ENCODE peak calls at places on chromosome 16, in six cellular contexts. One of them, this sample, is unnamed.

GRCh38 chr16:81885976-81886586 is 107.0 kb downstream of the PLCG2 start:
- DNase-seq in BJ: no peak
- DNase-seq in memory B cell: peak
- DNase-seq in ELF-1: peak
- DNase-seq in activated T-cell treated with anti-CD3 and anti-CD28 coated beads for 1 hour: no peak
- DNase-seq in iris pigment epithelial cell: peak
- DNase-seq in this sample: no peak

GRCh38 chr16:18969050-18969854 is 14.5 kb upstream of the TMC7 start:
- DNase-seq in BJ: no peak
- DNase-seq in memory B cell: peak
- DNase-seq in ELF-1: peak
- DNase-seq in activated T-cell treated with anti-CD3 and anti-CD28 coated beads for 1 hour: peak
- DNase-seq in iris pigment epithelial cell: peak
- DNase-seq in this sample: peak

GRCh38 chr16:31086629-31086906 is 2.2 kb downstream of the PRSS53 start:
- DNase-seq in BJ: no peak
- DNase-seq in memory B cell: no peak
- DNase-seq in ELF-1: no peak
- DNase-seq in activated T-cell treated with anti-CD3 and anti-CD28 coated beads for 1 hour: no peak
- DNase-seq in iris pigment epithelial cell: no peak
- DNase-seq in this sample: no peak

GRCh38 chr16:87552772-87553171 is 49.5 kb upstream of the JPH3 start:
- DNase-seq in BJ: no peak
- DNase-seq in memory B cell: no peak
- DNase-seq in ELF-1: no peak
- DNase-seq in activated T-cell treated with anti-CD3 and anti-CD28 coated beads for 1 hour: no peak
- DNase-seq in iris pigment epithelial cell: peak
- DNase-seq in this sample: peak

GRCh38 chr16:89325861-89326471 is 108.5 kb downstream of the ZNF778 start:
- DNase-seq in BJ: peak
- DNase-seq in memory B cell: no peak
- DNase-seq in ELF-1: no peak
- DNase-seq in activated T-cell treated with anti-CD3 and anti-CD28 coated beads for 1 hour: no peak
- DNase-seq in iris pigment epithelial cell: peak
- DNase-seq in this sample: no peak

GRCh38 chr16:81053761-81054160 is 18.1 kb downstream of the ATMIN start:
- DNase-seq in BJ: no peak
- DNase-seq in memory B cell: no peak
- DNase-seq in ELF-1: no peak
- DNase-seq in activated T-cell treated with anti-CD3 and anti-CD28 coated beads for 1 hour: no peak
- DNase-seq in iris pigment epithelial cell: no peak
- DNase-seq in this sample: no peak

GRCh38 chr16:24135624-24136296 is 120.4 kb upstream of the CACNG3 start:
- DNase-seq in BJ: no peak
- DNase-seq in memory B cell: no peak
- DNase-seq in ELF-1: peak
- DNase-seq in activated T-cell treated with anti-CD3 and anti-CD28 coated beads for 1 hour: no peak
- DNase-seq in iris pigment epithelial cell: no peak
- DNase-seq in this sample: no peak

GRCh38 chr16:9966569-9967157 is 215.6 kb downstream of the GRIN2A start:
- DNase-seq in BJ: no peak
- DNase-seq in memory B cell: no peak
- DNase-seq in ELF-1: no peak
- DNase-seq in activated T-cell treated with anti-CD3 and anti-CD28 coated beads for 1 hour: no peak
- DNase-seq in iris pigment epithelial cell: peak
- DNase-seq in this sample: no peak

GRCh38 chr16:30700491-30700890 is 1.5 kb downstream of the SRCAP start:
- DNase-seq in BJ: no peak
- DNase-seq in memory B cell: no peak
- DNase-seq in ELF-1: peak
- DNase-seq in activated T-cell treated with anti-CD3 and anti-CD28 coated beads for 1 hour: no peak
- DNase-seq in iris pigment epithelial cell: peak
- DNase-seq in this sample: no peak

GRCh38 chr16:88803264-88803987 is at the start of gene CDT1:
- DNase-seq in BJ: no peak
- DNase-seq in memory B cell: peak
- DNase-seq in ELF-1: peak
- DNase-seq in activated T-cell treated with anti-CD3 and anti-CD28 coated beads for 1 hour: peak
- DNase-seq in iris pigment epithelial cell: peak
- DNase-seq in this sample: peak

GRCh38 chr16:89918453-89919347 is at the start of gene MC1R:
- DNase-seq in BJ: no peak
- DNase-seq in memory B cell: no peak
- DNase-seq in ELF-1: peak
- DNase-seq in activated T-cell treated with anti-CD3 and anti-CD28 coated beads for 1 hour: no peak
- DNase-seq in iris pigment epithelial cell: peak
- DNase-seq in this sample: no peak

GRCh38 chr16:84141143-84141670 is 3.8 kb downstream of the HSDL1 start:
- DNase-seq in BJ: no peak
- DNase-seq in memory B cell: no peak
- DNase-seq in ELF-1: peak
- DNase-seq in activated T-cell treated with anti-CD3 and anti-CD28 coated beads for 1 hour: no peak
- DNase-seq in iris pigment epithelial cell: no peak
- DNase-seq in this sample: no peak

GRCh38 chr16:1174477-1175357 is 21.8 kb downstream of the CACNA1H start:
- DNase-seq in BJ: no peak
- DNase-seq in memory B cell: no peak
- DNase-seq in ELF-1: no peak
- DNase-seq in activated T-cell treated with anti-CD3 and anti-CD28 coated beads for 1 hour: no peak
- DNase-seq in iris pigment epithelial cell: no peak
- DNase-seq in this sample: no peak

GRCh38 chr16:75317101-75317522 is 65.7 kb upstream of the BCAR1 start:
- DNase-seq in BJ: no peak
- DNase-seq in memory B cell: no peak
- DNase-seq in ELF-1: no peak
- DNase-seq in activated T-cell treated with anti-CD3 and anti-CD28 coated beads for 1 hour: no peak
- DNase-seq in iris pigment epithelial cell: no peak
- DNase-seq in this sample: no peak

GRCh38 chr16:61909074-61909473 is 127.2 kb downstream of the CDH8 start:
- DNase-seq in BJ: no peak
- DNase-seq in memory B cell: no peak
- DNase-seq in ELF-1: no peak
- DNase-seq in activated T-cell treated with anti-CD3 and anti-CD28 coated beads for 1 hour: no peak
- DNase-seq in iris pigment epithelial cell: no peak
- DNase-seq in this sample: no peak

GRCh38 chr16:19559242-19559910 is 3.9 kb downstream of the VPS35L start:
- DNase-seq in BJ: no peak
- DNase-seq in memory B cell: peak
- DNase-seq in ELF-1: peak
- DNase-seq in activated T-cell treated with anti-CD3 and anti-CD28 coated beads for 1 hour: no peak
- DNase-seq in iris pigment epithelial cell: peak
- DNase-seq in this sample: peak

GRCh38 chr16:69236319-69236718 is 49.4 kb downstream of the SNTB2 start:
- DNase-seq in BJ: no peak
- DNase-seq in memory B cell: no peak
- DNase-seq in ELF-1: no peak
- DNase-seq in activated T-cell treated with anti-CD3 and anti-CD28 coated beads for 1 hour: no peak
- DNase-seq in iris pigment epithelial cell: no peak
- DNase-seq in this sample: no peak

GRCh38 chr16:19843371-19843770 is 41.3 kb downstream of the GPRC5B start:
- DNase-seq in BJ: no peak
- DNase-seq in memory B cell: no peak
- DNase-seq in ELF-1: no peak
- DNase-seq in activated T-cell treated with anti-CD3 and anti-CD28 coated beads for 1 hour: no peak
- DNase-seq in iris pigment epithelial cell: peak
- DNase-seq in this sample: no peak

GRCh38 chr16:4261557-4262172 is 11.2 kb downstream of the TFAP4 start:
- DNase-seq in BJ: no peak
- DNase-seq in memory B cell: no peak
- DNase-seq in ELF-1: peak
- DNase-seq in activated T-cell treated with anti-CD3 and anti-CD28 coated beads for 1 hour: peak
- DNase-seq in iris pigment epithelial cell: no peak
- DNase-seq in this sample: no peak

GRCh38 chr16:72620348-72620747 is 427.6 kb downstream of the ZFHX3 start:
- DNase-seq in BJ: no peak
- DNase-seq in memory B cell: no peak
- DNase-seq in ELF-1: no peak
- DNase-seq in activated T-cell treated with anti-CD3 and anti-CD28 coated beads for 1 hour: no peak
- DNase-seq in iris pigment epithelial cell: no peak
- DNase-seq in this sample: no peak

GRCh38 chr16:58177347-58177710 is 20.6 kb downstream of the CSNK2A2 start:
- DNase-seq in BJ: no peak
- DNase-seq in memory B cell: no peak
- DNase-seq in ELF-1: no peak
- DNase-seq in activated T-cell treated with anti-CD3 and anti-CD28 coated beads for 1 hour: no peak
- DNase-seq in iris pigment epithelial cell: no peak
- DNase-seq in this sample: no peak

GRCh38 chr16:2236362-2237075 is at the start of gene DNASE1L2:
- DNase-seq in BJ: no peak
- DNase-seq in memory B cell: no peak
- DNase-seq in ELF-1: peak
- DNase-seq in activated T-cell treated with anti-CD3 and anti-CD28 coated beads for 1 hour: no peak
- DNase-seq in iris pigment epithelial cell: peak
- DNase-seq in this sample: no peak

GRCh38 chr16:4309833-4310266 is 6.0 kb upstream of the GLIS2 start:
- DNase-seq in BJ: peak
- DNase-seq in memory B cell: peak
- DNase-seq in ELF-1: peak
- DNase-seq in activated T-cell treated with anti-CD3 and anti-CD28 coated beads for 1 hour: peak
- DNase-seq in iris pigment epithelial cell: peak
- DNase-seq in this sample: peak

GRCh38 chr16:79261461-79261860 is 339.1 kb downstream of the MAF start:
- DNase-seq in BJ: no peak
- DNase-seq in memory B cell: no peak
- DNase-seq in ELF-1: peak
- DNase-seq in activated T-cell treated with anti-CD3 and anti-CD28 coated beads for 1 hour: no peak
- DNase-seq in iris pigment epithelial cell: no peak
- DNase-seq in this sample: peak

GRCh38 chr16:69917739-69918138 is 33.4 kb upstream of the CLEC18A start:
- DNase-seq in BJ: peak
- DNase-seq in memory B cell: no peak
- DNase-seq in ELF-1: peak
- DNase-seq in activated T-cell treated with anti-CD3 and anti-CD28 coated beads for 1 hour: no peak
- DNase-seq in iris pigment epithelial cell: peak
- DNase-seq in this sample: no peak

GRCh38 chr16:69741519-69741918 is 13.2 kb downstream of the NOB1 start:
- DNase-seq in BJ: no peak
- DNase-seq in memory B cell: no peak
- DNase-seq in ELF-1: no peak
- DNase-seq in activated T-cell treated with anti-CD3 and anti-CD28 coated beads for 1 hour: no peak
- DNase-seq in iris pigment epithelial cell: peak
- DNase-seq in this sample: no peak

This sample was measured in head of caudate nucleus.